ENCODE peak calls at places on chromosomes 2 and 18, in six cellular contexts. L, B, V, O, W and U are unnamed samples. For H3K27me3, the result is how much of the 10 kb centered on the place peaks cover.

GRCh38 chr18:45110577-45111506 is 430.2 kb downstream of the SETBP1 start:
- DNase-seq in L (no peak), O (no peak), W (peak), B (no peak), V (peak), U (no peak)

GRCh38 chr18:4282954-4283353 is 172.2 kb downstream of the DLGAP1 start:
- DNase-seq in V (no peak), O (no peak), B (no peak), W (no peak), L (no peak), U (no peak)

GRCh38 chr2:236744316-236745105 is 174.9 kb downstream of the ACKR3 start:
- DNase-seq in B (no peak), W (no peak), V (no peak), L (no peak), O (no peak), U (no peak)

GRCh38 chr2:133192028-133192427 is 376.2 kb downstream of the NCKAP5 start:
- DNase-seq in B (no peak), V (no peak), O (no peak), L (no peak), W (no peak), U (no peak)

GRCh38 chr2:226440119-226440917 is 359.3 kb downstream of the IRS1 start:
- DNase-seq in W (no peak), O (no peak), V (no peak), L (no peak), B (no peak), U (no peak)

GRCh38 chr2:172096661-172097547 is 5.8 kb downstream of the DLX2 start:
- DNase-seq in O (no peak), L (no peak), V (peak), W (no peak), B (peak), U (no peak)

GRCh38 chr2:227308784-227309183 is 16.3 kb upstream of the MFF start:
- DNase-seq in W (no peak), L (no peak), O (no peak), B (no peak), V (no peak), U (no peak)

GRCh38 chr2:16722677-16723076 is 57.0 kb upstream of the CYRIA start:
- DNase-seq in L (no peak), B (no peak), W (no peak), V (no peak), O (no peak), U (no peak)

GRCh38 chr18:77144451-77145118 is 12.0 kb upstream of the MBP start:
- DNase-seq in L (no peak), B (no peak), W (no peak), O (no peak), V (no peak), U (no peak)

GRCh38 chr2:195697681-195698220 is 40.7 kb downstream of the SLC39A10 start:
- DNase-seq in L (no peak), W (no peak), O (no peak), B (peak), V (no peak), U (no peak)

GRCh38 chr2:40448476-40449079 is 3.3 kb downstream of the SLC8A1 start:
- DNase-seq in V (no peak), O (no peak), L (no peak), B (peak), W (no peak), U (no peak)

GRCh38 chr2:121104721-121105141 is 180.3 kb downstream of the TFCP2L1 start:
- DNase-seq in V (no peak), L (peak), W (no peak), B (no peak), O (no peak), U (no peak)

GRCh38 chr2:74001121-74001520 is 16.4 kb downstream of the TET3 start:
- DNase-seq in V (no peak), O (no peak), B (no peak), L (peak), W (no peak), U (no peak)

GRCh38 chr2:137873860-137874259 is 90.4 kb upstream of the HNMT start:
- DNase-seq in V (no peak), B (no peak), W (no peak), O (no peak), L (no peak), U (no peak)

GRCh38 chr18:67475673-67476072 is 40.8 kb downstream of the DSEL start:
- DNase-seq in V (no peak), B (no peak), L (no peak), O (no peak), W (no peak), U (no peak)

GRCh38 chr2:217610411-217610814 is 392.4 kb downstream of the TNS1 start:
- DNase-seq in W (no peak), B (no peak), O (no peak), L (no peak), V (no peak), U (no peak)

GRCh38 chr18:25005602-25006375 is 346.2 kb downstream of the ZNF521 start:
- DNase-seq in V (no peak), W (no peak), L (no peak), O (no peak), B (peak), U (no peak)

GRCh38 chr2:238998775-238999174 is 150.9 kb downstream of the TWIST2 start:
- DNase-seq in L (no peak), V (no peak), O (no peak), B (no peak), W (no peak), U (no peak)

GRCh38 chr2:215728504-215729065 is 284.8 kb downstream of the MREG start:
- DNase-seq in W (no peak), V (no peak), O (no peak), B (peak), L (no peak), U (no peak)

GRCh38 chr18:45728341-45729010 is 4.5 kb downstream of the SLC14A1 start:
- DNase-seq in V (no peak), B (no peak), L (no peak), W (no peak), O (no peak), U (no peak)

GRCh38 chr2:205763708-205764501 is 81.6 kb downstream of the NRP2 start:
- DNase-seq in B (peak), O (no peak), L (no peak), W (peak), V (peak), U (no peak)

GRCh38 chr18:10036479-10036878 is 122.7 kb downstream of the VAPA start:
- DNase-seq in B (no peak), L (no peak), O (no peak), V (no peak), W (no peak), U (no peak)

GRCh38 chr18:3867252-3867651 is 417.3 kb downstream of the TGIF1 start:
- DNase-seq in V (no peak), W (no peak), O (no peak), L (no peak), B (no peak), U (no peak)

GRCh38 chr18:31248783-31249521 is 69.0 kb upstream of the DSG1 start:
- DNase-seq in O (no peak), V (no peak), L (no peak), B (no peak), W (no peak), U (no peak)

GRCh38 chr2:1477196-1478040 is 64.2 kb downstream of the TPO start:
- DNase-seq in B (no peak), L (peak), V (no peak), O (no peak), W (no peak), U (no peak)

GRCh38 chr18:48974304-48975220 is 23.8 kb upstream of the SMAD7 start:
- DNase-seq in W (no peak), L (no peak), O (no peak), V (no peak), B (no peak), U (no peak)

GRCh38 chr2:39593439-39594393 is 72.0 kb upstream of the TMEM178A start:
- DNase-seq in W (peak), B (peak), L (no peak), O (no peak), V (peak), U (peak)

GRCh38 chr2:69001879-69002278 is 11.1 kb upstream of the ANTXR1 start:
- DNase-seq in B (no peak), V (no peak), O (no peak), L (no peak), W (no peak), U (no peak)

GRCh38 chr2:166233244-166233643 is 105.4 kb upstream of the SCN1A start:
- DNase-seq in O (no peak), W (no peak), V (no peak), B (no peak), L (no peak), U (no peak)
- H3K27me3 ChIP-seq in O (under half), W (under half), V (under half), B (under half), L (under half), U (under half)

GRCh38 chr18:28167835-28168349 is 9.0 kb downstream of the CDH2 start:
- DNase-seq in V (no peak), W (no peak), B (no peak), O (no peak), L (no peak), U (no peak)
- H3K4me3 ChIP-seq in V (no peak), W (peak), B (no peak), O (no peak), L (no peak), U (no peak)

GRCh38 chr2:156339110-156339847 is 6.8 kb upstream of the NR4A2 start:
- DNase-seq in W (no peak), V (no peak), L (no peak), O (no peak), B (no peak), U (no peak)

GRCh38 chr2:156339866-156340265 is 7.3 kb upstream of the NR4A2 start:
- DNase-seq in L (no peak), V (no peak), W (no peak), B (no peak), O (no peak), U (no peak)

GRCh38 chr2:156340377-156340776 is 7.9 kb upstream of the NR4A2 start:
- DNase-seq in O (no peak), V (no peak), W (no peak), B (no peak), L (no peak), U (no peak)

GRCh38 chr2:156340818-156341481 is 8.4 kb upstream of the NR4A2 start:
- DNase-seq in O (no peak), V (no peak), L (peak), W (no peak), B (no peak), U (no peak)

GRCh38 chr2:156338578-156338977 is 6.1 kb upstream of the NR4A2 start:
- DNase-seq in O (no peak), W (no peak), L (no peak), B (no peak), V (no peak), U (no peak)
- TF ChIP-seq POLR2A in O (no peak), W (no peak), L (no peak), B (no peak), V (no peak), U (no peak)

GRCh38 chr2:44929680-44930273 is 11.7 kb upstream of the SIX3 start:
- DNase-seq in V (no peak), O (no peak), L (no peak), B (no peak), W (no peak), U (no peak)
- H3K27me3 ChIP-seq in V (under half), O (under half), L (half or more), B (half or more), W (half or more), U (half or more)

GRCh38 chr2:202136526-202136925 is 63.5 kb downstream of the KIAA2012 start:
- DNase-seq in O (no peak), B (no peak), W (no peak), L (no peak), V (no peak), U (no peak)

GRCh38 chr2:202133556-202134245 is 60.6 kb downstream of the KIAA2012 start:
- DNase-seq in B (no peak), L (no peak), W (no peak), V (no peak), O (no peak), U (no peak)

GRCh38 chr2:202140522-202141292 is 67.7 kb downstream of the KIAA2012 start:
- DNase-seq in L (no peak), W (no peak), B (no peak), O (no peak), V (no peak), U (no peak)

GRCh38 chr2:202135111-202135874 is 62.2 kb downstream of the KIAA2012 start:
- DNase-seq in W (peak), B (no peak), V (peak), L (no peak), O (no peak), U (no peak)
- H3K4me3 ChIP-seq in W (no peak), B (no peak), V (no peak), L (no peak), O (no peak), U (no peak)

DNA sequence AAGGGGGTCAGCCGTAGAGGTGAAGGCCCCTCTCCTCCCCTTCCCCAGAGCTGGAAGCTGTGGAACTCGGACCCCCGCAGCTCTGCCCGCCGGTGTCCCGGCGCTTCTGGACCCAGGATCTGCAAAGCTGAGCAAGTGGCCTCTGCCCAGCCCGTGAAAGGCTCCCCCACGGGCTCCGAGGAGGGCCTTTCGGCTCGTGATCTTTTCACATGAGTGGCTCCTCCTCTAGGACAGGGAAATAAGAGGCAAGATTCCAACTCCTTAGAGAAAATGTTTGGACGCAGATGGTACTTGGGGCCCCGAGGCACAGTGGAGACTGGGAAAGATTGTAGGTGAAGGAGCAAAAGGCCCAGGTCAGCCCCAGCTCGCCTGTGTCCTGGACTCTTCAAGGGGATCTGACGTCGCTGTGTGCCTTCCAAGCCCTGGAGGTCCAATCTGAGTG is 48.2 kb upstream of the SP3 start:
- DNase-seq in O (no peak), W (peak), L (peak), B (peak), V (peak), U (no peak)
- TF ChIP-seq POLR2A in O (peak), W (no peak), L (no peak), B (no peak), V (peak), U (no peak)

DNA sequence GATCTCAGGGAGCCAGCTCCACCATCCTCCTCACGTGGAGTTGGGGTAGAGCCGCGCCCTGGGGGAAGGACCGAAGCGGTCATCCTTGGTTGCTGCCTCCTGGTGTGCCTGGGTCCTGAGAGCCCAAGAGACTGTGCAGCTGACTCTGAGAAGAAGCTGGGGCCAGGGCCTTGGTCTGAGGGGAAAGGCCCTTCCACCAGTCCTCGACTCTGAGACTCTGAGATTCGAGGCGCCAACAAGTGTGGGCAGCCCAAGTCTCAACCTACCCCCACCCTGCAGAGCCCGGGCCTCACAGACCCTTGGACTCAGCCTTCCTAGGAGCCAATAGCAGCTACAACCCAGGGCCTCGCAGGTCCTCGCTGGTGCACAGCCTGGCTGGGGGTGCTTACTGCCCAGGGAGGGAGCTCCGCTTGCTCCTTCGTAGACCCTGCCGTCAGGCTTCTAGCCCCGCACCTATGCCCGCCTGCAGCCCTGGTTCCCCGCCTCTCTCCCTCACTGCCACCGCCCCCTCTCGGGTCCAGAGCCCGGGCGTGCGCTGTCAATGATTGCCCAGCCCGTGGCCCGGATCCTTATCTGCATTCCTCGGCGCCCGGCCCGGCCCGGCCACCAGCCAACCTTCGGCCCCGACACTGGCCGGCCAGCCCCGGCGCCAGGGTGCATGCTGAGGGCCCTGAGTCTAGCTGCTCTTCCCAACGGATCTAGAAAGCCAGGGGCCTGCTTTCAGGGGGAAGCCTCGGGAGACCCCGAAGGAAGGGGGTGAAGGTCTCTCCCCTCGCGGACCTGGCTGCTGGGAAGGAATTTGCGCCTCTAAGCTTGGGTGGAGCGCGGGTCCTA is 2.0 kb downstream of the IHH start:
- DNase-seq in W (peak), L (no peak), O (no peak), B (no peak), V (no peak), U (no peak)
- H3K27me3 ChIP-seq in W (half or more), L (half or more), O (under half), B (half or more), V (under half), U (under half)